ENCODE peak calls at places on chromosomes 4 and X, in nine cellular contexts. N is colonic mucosa, V is body of pancreas, C is H1, E is left ventricle myocardium inferior, L is heart left ventricle, R is OCI-LY7, M is esophagus squamous epithelium, U is brain microvascular endothelial cell. O is an unnamed sample.

GRCh38 chrX:100948557-100948956 is 19.8 kb upstream of the XKRX start:
- DNase-seq in M (no peak), N (no peak), R (no peak), L (no peak), U (no peak), C (no peak), V (no peak), E (no peak), O (no peak)

GRCh38 chr4:139560396-139561084 is 4.5 kb upstream of the SETD7 start:
- DNase-seq in L (no peak), U (no peak), E (no peak), N (no peak), R (peak; percentile 86), C (no peak), M (no peak), V (no peak), O (no peak)

GRCh38 chr4:141464366-141464765 is 172.0 kb upstream of the IL15 start:
- DNase-seq in U (no peak), V (no peak), N (no peak), C (no peak), M (no peak), L (no peak), E (no peak), R (no peak), O (no peak)

GRCh38 chr4:110344165-110344564 is 131.8 kb upstream of the ENPEP start:
- DNase-seq in L (no peak), M (no peak), V (no peak), E (no peak), R (no peak), U (peak; percentile 52), N (peak; percentile 20), C (no peak), O (no peak)

GRCh38 chr4:87050596-87050995 is 115.8 kb downstream of the AFF1 start:
- DNase-seq in L (no peak), R (no peak), M (no peak), N (no peak), E (peak; percentile 67), C (no peak), V (no peak), U (no peak), O (no peak)

GRCh38 chr4:5812506-5813229 is 80.2 kb downstream of the CRMP1 start:
- DNase-seq in V (no peak), M (no peak), L (no peak), N (peak; percentile 30), R (peak; percentile 71), U (peak; percentile 49), E (no peak), C (no peak), O (no peak)

GRCh38 chr4:120857312-120857711 is 65.2 kb downstream of the PRDM5 start:
- DNase-seq in R (no peak), N (no peak), V (no peak), U (no peak), C (no peak), E (no peak), L (no peak), M (no peak), O (no peak)

GRCh38 chr4:5799406-5799805 is 88.4 kb downstream of the EVC start:
- DNase-seq in M (no peak), N (no peak), E (no peak), C (no peak), R (no peak), L (no peak), U (no peak), V (no peak), O (no peak)

GRCh38 chrX:56968980-56969379 is 26.4 kb downstream of the SPIN3 start:
- DNase-seq in M (no peak), E (no peak), U (no peak), R (no peak), L (no peak), C (no peak), N (no peak), V (no peak), O (no peak)

GRCh38 chr4:71498624-71499023 is 159.8 kb downstream of the SLC4A4 start:
- DNase-seq in R (no peak), E (no peak), C (no peak), N (no peak), V (no peak), L (no peak), U (no peak), M (no peak), O (no peak)

GRCh38 chr4:111707491-111707890 is 437.8 kb upstream of the FAM241A start:
- DNase-seq in C (no peak), R (no peak), E (no peak), N (no peak), U (no peak), L (no peak), V (no peak), M (no peak), O (no peak)

GRCh38 chr4:155405059-155405458 is 28.3 kb upstream of the MAP9 start:
- DNase-seq in E (no peak), L (no peak), U (no peak), C (no peak), V (no peak), N (no peak), M (no peak), R (no peak), O (no peak)

GRCh38 chr4:3285558-3286334 is 7.1 kb upstream of the RGS12 start:
- DNase-seq in E (no peak), C (peak; percentile 46), V (no peak), U (no peak), R (no peak), M (no peak), N (no peak), L (peak; percentile 19), O (no peak)

GRCh38 chrX:57453901-57454300 is 137.9 kb upstream of the ZXDB start:
- DNase-seq in M (no peak), L (no peak), C (no peak), U (no peak), N (no peak), V (no peak), R (peak; percentile 56), E (no peak), O (no peak)

GRCh38 chr4:7767966-7768365 is 171.7 kb downstream of the AFAP1 start:
- DNase-seq in L (no peak), R (no peak), M (no peak), N (no peak), C (no peak), V (no peak), E (peak; percentile 7), U (no peak), O (no peak)

GRCh38 chr4:179225594-179225993 is 1783.4 kb upstream of the AGA start:
- DNase-seq in V (no peak), C (no peak), M (no peak), L (no peak), R (no peak), E (no peak), U (no peak), N (no peak), O (no peak)

GRCh38 chr4:17765514-17766286 is 15.7 kb downstream of the FAM184B start:
- DNase-seq in L (no peak), N (no peak), M (no peak), E (no peak), V (no peak), U (no peak), R (no peak), C (no peak), O (no peak)
- H3K4me3 ChIP-seq in L (no peak overlapping the region), N (no peak overlapping the region), M (no peak overlapping the region), E (no peak overlapping the region), V (no peak overlapping the region), U (no peak overlapping the region), R (no peak overlapping the region), C (no peak overlapping the region), O (no peak overlapping the region)

DNA sequence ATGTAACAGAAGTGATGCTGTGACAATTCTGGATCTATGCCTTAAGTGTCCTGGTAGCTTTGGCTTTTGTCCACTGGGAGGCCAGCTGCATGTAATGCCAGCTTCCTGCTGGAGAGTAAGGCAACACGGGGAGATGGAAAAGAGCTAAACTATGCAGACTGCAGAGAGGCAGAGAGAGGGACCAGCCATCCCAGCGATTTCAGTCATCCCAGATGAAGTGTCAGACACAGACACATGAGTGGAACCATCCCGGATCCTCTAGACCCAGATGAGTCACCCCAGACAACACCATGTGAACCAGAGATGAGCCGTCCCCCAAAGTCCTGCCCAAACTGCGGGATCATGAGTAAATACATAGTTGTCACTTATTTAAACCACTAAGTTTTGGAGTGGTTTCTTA is 14.6 kb downstream of the SRPX start:
- DNase-seq in R (no peak), M (no peak), N (no peak), C (no peak), V (no peak), L (no peak), E (no peak), U (peak; percentile 41), O (no peak)
- TF ChIP-seq CTCF in R (no peak), M (no peak), N (no peak), C (no peak), V (no peak), L (no peak), E (no peak), U (peak; percentile 32), O (no peak)

DNA sequence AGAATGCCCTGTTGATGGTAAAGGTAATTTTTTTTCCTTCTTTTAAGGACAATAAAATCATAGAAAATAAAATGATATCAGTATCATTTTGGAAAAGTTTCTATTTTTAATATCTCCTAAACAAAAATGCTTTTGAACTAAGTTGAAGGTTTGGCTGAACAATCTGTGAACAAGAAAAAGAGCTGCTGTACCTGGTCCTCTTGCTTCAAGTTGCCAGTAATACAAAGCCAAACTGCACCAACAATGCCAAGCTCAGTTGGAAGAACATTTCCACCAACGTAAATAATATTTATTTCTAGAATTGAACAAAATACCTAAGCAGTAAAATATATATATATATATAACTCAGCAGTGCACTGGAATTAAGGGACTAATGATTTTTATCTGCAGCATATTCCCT is 132.8 kb downstream of the CAMK2D start:
- DNase-seq in E (no peak), R (no peak), L (no peak), N (no peak), V (no peak), M (no peak), U (no peak), C (no peak), O (no peak)
- H3K27ac ChIP-seq in E (peak overlapping the region; percentile 88), R (no peak overlapping the region), L (peak overlapping the region; percentile 65), N (no peak overlapping the region), V (no peak overlapping the region), M (no peak overlapping the region), U (no peak overlapping the region), C (no peak overlapping the region), O (no peak overlapping the region)

GRCh38 chrX:13690836-13691235 is 1.9 kb downstream of the RAB9A start:
- DNase-seq in L (no peak), M (no peak), V (no peak), C (no peak), U (no peak), N (no peak), E (no peak), R (peak; percentile 21), O (no peak)
- H3K4me3 ChIP-seq in L (peak overlapping the region; percentile 81), M (no peak overlapping the region), V (no peak overlapping the region), C (peak overlapping the region; percentile 91), U (no peak overlapping the region), N (peak overlapping the region; percentile 58), E (peak overlapping the region; percentile 79), R (peak overlapping the region; percentile 92), O (no peak overlapping the region)